ENCODE peak calls at places on chromosome 6, in nine cellular contexts. F is tibial artery, D is mucosa of descending colon, S is IMR-90, T is stomach, C is kidney, V is testis, J is heart right ventricle, B is cardiac muscle cell. L is an unnamed sample.

GRCh38 chr6:140609956-140610355 is 1235.5 kb upstream of the CITED2 start:
- DNase-seq in B (peak; percentile 30), C (no peak), F (no peak), T (no peak), D (no peak), J (no peak), S (no peak), V (no peak), L (no peak)

GRCh38 chr6:54716869-54717268 is 129.7 kb upstream of the FAM83B start:
- DNase-seq in V (no peak), J (no peak), D (no peak), S (peak; percentile 43), T (no peak), C (no peak), B (peak; percentile 36), F (no peak), L (no peak)

GRCh38 chr6:75065524-75065923 is 140.3 kb downstream of the COL12A1 start:
- DNase-seq in F (no peak), C (no peak), D (peak; percentile 3), S (peak; percentile 25), V (no peak), B (peak; percentile 78), T (no peak), J (peak; percentile 9), L (no peak)

GRCh38 chr6:5512422-5512821 is 251.1 kb downstream of the FARS2 start:
- DNase-seq in D (no peak), S (no peak), V (no peak), T (no peak), C (no peak), B (no peak), J (no peak), F (no peak), L (no peak)

GRCh38 chr6:159852877-159853276 is 37.9 kb upstream of the MAS1 start:
- DNase-seq in T (no peak), J (no peak), B (peak; percentile 51), F (no peak), S (no peak), D (peak; percentile 22), V (peak; percentile 31), C (no peak), L (no peak)

GRCh38 chr6:89372506-89372901 is 20.0 kb upstream of the UBE2J1 start:
- DNase-seq in F (no peak), T (no peak), V (no peak), B (no peak), J (no peak), C (no peak), D (no peak), S (no peak), L (no peak)

GRCh38 chr6:4844108-4844507 is 67.9 kb downstream of the CDYL start:
- DNase-seq in S (no peak), F (no peak), T (no peak), B (no peak), V (peak; percentile 74), J (no peak), D (no peak), C (no peak), L (no peak)

GRCh38 chr6:106141441-106142237 is 55.5 kb downstream of the PRDM1 start:
- DNase-seq in S (no peak), J (no peak), T (no peak), D (no peak), V (no peak), B (no peak), F (no peak), C (no peak), L (no peak)

GRCh38 chr6:90461367-90461766 is 125.5 kb downstream of the MAP3K7 start:
- DNase-seq in F (no peak), T (no peak), D (no peak), J (no peak), B (no peak), V (no peak), S (no peak), C (no peak), L (no peak)

GRCh38 chr6:157012355-157012754 is 235.2 kb downstream of the ARID1B start:
- DNase-seq in B (no peak), J (no peak), V (no peak), C (no peak), S (no peak), F (no peak), T (no peak), D (no peak), L (no peak)

GRCh38 chr6:148548065-148548748 is 198.6 kb upstream of the UST start:
- DNase-seq in C (no peak), J (no peak), S (peak; percentile 53), D (no peak), F (no peak), T (no peak), V (peak; percentile 27), B (peak; percentile 85), L (no peak)

GRCh38 chr6:41097467-41098090 is 24.8 kb downstream of the NFYA start:
- DNase-seq in T (no peak), S (peak; percentile 69), D (no peak), J (no peak), V (no peak), F (no peak), C (no peak), B (peak; percentile 84), L (no peak)

GRCh38 chr6:3052481-3053230 is 15.6 kb upstream of the RIPK1 start:
- DNase-seq in D (no peak), B (no peak), S (no peak), J (no peak), V (no peak), C (no peak), F (no peak), T (no peak), L (no peak)

GRCh38 chr6:44867561-44868334 is 460.4 kb upstream of the RUNX2 start:
- DNase-seq in T (no peak), S (no peak), D (peak; percentile 4), B (no peak), F (no peak), J (no peak), C (no peak), V (no peak), L (no peak)

GRCh38 chr6:160124605-160125004 is 3.0 kb downstream of the SLC22A1 start:
- DNase-seq in D (no peak), S (no peak), F (no peak), C (no peak), J (no peak), B (no peak), V (no peak), T (no peak), L (no peak)

GRCh38 chr6:3240595-3240994 is 13.1 kb upstream of the TUBB2B start:
- DNase-seq in V (no peak), C (no peak), B (no peak), D (no peak), S (no peak), T (no peak), F (no peak), J (no peak), L (no peak)

GRCh38 chr6:144797881-144798589 is 512.9 kb downstream of the UTRN start:
- DNase-seq in J (no peak), F (no peak), D (no peak), T (no peak), V (no peak), C (no peak), B (peak; percentile 27), S (peak; percentile 67), L (no peak)

GRCh38 chr6:109768485-109768884 is 77.4 kb downstream of the FIG4 start:
- DNase-seq in B (peak; percentile 24), T (no peak), S (peak; percentile 66), C (no peak), V (no peak), J (no peak), F (no peak), D (no peak), L (no peak)

GRCh38 chr6:66103954-66104353 is 396.9 kb upstream of the EYS start:
- DNase-seq in F (no peak), C (no peak), J (no peak), B (no peak), T (no peak), S (peak; percentile 0), D (no peak), V (no peak), L (no peak)

GRCh38 chr6:36380166-36380565 is 7.3 kb downstream of the ETV7 start:
- DNase-seq in C (no peak), J (no peak), D (no peak), T (no peak), F (no peak), B (no peak), V (no peak), S (no peak), L (no peak)

GRCh38 chr6:324116-324728 is 31.9 kb downstream of the DUSP22 start:
- DNase-seq in S (no peak), V (no peak), T (no peak), F (peak; percentile 67), C (no peak), D (no peak), B (no peak), J (no peak), L (no peak)
- H3K9me3 ChIP-seq in S (peaks cover 2% of the 10 kb centered on the region), V (no peaks in the 10 kb centered on the region), T (no peaks in the 10 kb centered on the region), F (no peaks in the 10 kb centered on the region), C (no peaks in the 10 kb centered on the region), D (peaks cover 4% of the 10 kb centered on the region), B (peaks cover 3% of the 10 kb centered on the region), J (no peaks in the 10 kb centered on the region), L (no peaks in the 10 kb centered on the region)

GRCh38 chr6:158314737-158315136 is 2.5 kb downstream of the TULP4 start:
- DNase-seq in J (no peak), D (no peak), V (no peak), S (no peak), T (no peak), B (no peak), C (no peak), F (no peak), L (no peak)
- H3K9me3 ChIP-seq in J (peaks cover 8% of the 10 kb centered on the region), D (peaks cover 4% of the 10 kb centered on the region), V (no peaks in the 10 kb centered on the region), S (peaks cover 2% of the 10 kb centered on the region), T (no peaks in the 10 kb centered on the region), B (no peaks in the 10 kb centered on the region), C (no peaks in the 10 kb centered on the region), F (no peaks in the 10 kb centered on the region), L (no peaks in the 10 kb centered on the region)

DNA sequence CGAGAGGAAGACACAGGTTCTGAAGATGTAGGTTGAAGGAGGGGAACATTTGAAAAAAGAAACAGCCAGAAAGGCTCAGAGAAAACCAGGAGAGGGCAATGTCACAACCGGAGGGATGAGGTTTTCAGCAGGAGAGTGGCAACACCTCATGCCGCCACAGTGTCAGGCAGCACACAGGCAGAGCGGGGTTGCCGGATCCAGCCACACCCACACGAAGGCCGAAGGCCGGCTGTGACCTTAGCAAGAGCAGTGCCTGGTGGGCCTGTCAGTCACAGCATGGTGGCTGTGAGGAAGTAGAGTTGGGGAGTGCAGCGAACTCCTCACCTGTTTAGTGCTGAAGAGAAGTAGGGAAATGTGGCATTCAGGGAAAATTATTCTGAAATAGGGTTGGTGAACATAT is 14.0 kb downstream of the HDDC2 start:
- DNase-seq in S (no peak), F (no peak), D (no peak), J (no peak), T (no peak), C (no peak), V (no peak), B (no peak), L (no peak)
- H3K9me3 ChIP-seq in S (no peaks in the 10 kb centered on the region), F (no peaks in the 10 kb centered on the region), D (peaks cover 6% of the 10 kb centered on the region), J (peaks cover 9% of the 10 kb centered on the region), T (no peaks in the 10 kb centered on the region), C (no peaks in the 10 kb centered on the region), V (no peaks in the 10 kb centered on the region), B (no peaks in the 10 kb centered on the region), L (no peaks in the 10 kb centered on the region)

DNA sequence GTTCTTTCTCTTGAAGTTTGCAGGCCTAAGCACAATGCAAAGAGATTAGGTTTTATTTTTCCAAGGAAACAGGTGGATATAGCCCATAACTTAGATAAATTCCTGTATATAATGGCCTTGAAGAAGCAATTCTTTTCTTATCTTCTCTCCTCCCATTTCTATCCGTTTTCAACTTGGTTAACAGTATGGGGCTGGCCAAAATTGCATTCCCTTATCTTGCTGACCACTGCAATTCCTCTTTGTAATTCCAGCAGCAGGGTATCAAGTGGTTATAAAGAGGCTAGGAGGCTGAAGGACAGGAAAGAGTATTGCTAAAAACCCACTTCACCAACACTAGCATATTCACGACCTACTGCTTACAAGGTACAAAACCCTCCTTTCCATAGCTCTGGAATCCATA is 643.5 kb upstream of the ID4 start:
- DNase-seq in C (no peak), S (no peak), D (no peak), T (no peak), V (no peak), J (no peak), F (no peak), B (no peak), L (no peak)
- H3K9me3 ChIP-seq in C (no peaks in the 10 kb centered on the region), S (peaks cover 3% of the 10 kb centered on the region), D (peaks cover 3% of the 10 kb centered on the region), T (no peaks in the 10 kb centered on the region), V (no peaks in the 10 kb centered on the region), J (no peaks in the 10 kb centered on the region), F (no peaks in the 10 kb centered on the region), B (no peaks in the 10 kb centered on the region), L (no peaks in the 10 kb centered on the region)